ENCODE peak calls at places on chromosome 20, in four cellular contexts. I is HCT116, U is transverse colon, C is breast epithelium. J is an unnamed sample.

GRCh38 chr20:41983159-41983558 is 365.0 kb upstream of the CHD6 start:
- DNase-seq in C (no peak), I (no peak), U (no peak), J (no peak)

GRCh38 chr20:32562495-32562911 is 22.6 kb downstream of the NOL4L start:
- DNase-seq in U (no peak), C (no peak), I (no peak), J (no peak)

GRCh38 chr20:56158489-56158888 is 90.0 kb upstream of the MC3R start:
- DNase-seq in C (no peak), I (no peak), U (no peak), J (no peak)

GRCh38 chr20:15673206-15673605 is 900.0 kb downstream of the KIF16B start:
- DNase-seq in U (no peak), I (no peak), C (no peak), J (no peak)

GRCh38 chr20:10793741-10794140 is 119.9 kb upstream of the JAG1 start:
- DNase-seq in U (no peak), C (no peak), I (no peak), J (no peak)

GRCh38 chr20:33606114-33606771 is 55.9 kb upstream of the C20orf144 start:
- DNase-seq in I (no peak), C (no peak), U (no peak), J (no peak)

GRCh38 chr20:23415958-23416583 is 5.2 kb downstream of the NAPB start:
- DNase-seq in I (no peak), C (no peak), U (no peak), J (no peak)

GRCh38 chr20:42190084-42190483 is 571.9 kb upstream of the CHD6 start:
- DNase-seq in I (no peak), U (no peak), C (no peak), J (no peak)

GRCh38 chr20:23156170-23156841 is 70.2 kb upstream of the CD93 start:
- DNase-seq in I (peak), C (no peak), U (peak), J (no peak)

GRCh38 chr20:57632286-57632685 is 12.1 kb upstream of the ZBP1 start:
- DNase-seq in U (no peak), I (no peak), C (no peak), J (no peak)

GRCh38 chr20:57638173-57638894 is 18.1 kb upstream of the ZBP1 start:
- DNase-seq in I (no peak), C (no peak), U (no peak), J (no peak)

GRCh38 chr20:57638895-57639236 is 18.6 kb upstream of the ZBP1 start:
- DNase-seq in I (no peak), U (no peak), C (no peak), J (no peak)

GRCh38 chr20:57629976-57630525 is 9.8 kb upstream of the ZBP1 start:
- DNase-seq in I (no peak), U (no peak), C (no peak), J (no peak)

DNA sequence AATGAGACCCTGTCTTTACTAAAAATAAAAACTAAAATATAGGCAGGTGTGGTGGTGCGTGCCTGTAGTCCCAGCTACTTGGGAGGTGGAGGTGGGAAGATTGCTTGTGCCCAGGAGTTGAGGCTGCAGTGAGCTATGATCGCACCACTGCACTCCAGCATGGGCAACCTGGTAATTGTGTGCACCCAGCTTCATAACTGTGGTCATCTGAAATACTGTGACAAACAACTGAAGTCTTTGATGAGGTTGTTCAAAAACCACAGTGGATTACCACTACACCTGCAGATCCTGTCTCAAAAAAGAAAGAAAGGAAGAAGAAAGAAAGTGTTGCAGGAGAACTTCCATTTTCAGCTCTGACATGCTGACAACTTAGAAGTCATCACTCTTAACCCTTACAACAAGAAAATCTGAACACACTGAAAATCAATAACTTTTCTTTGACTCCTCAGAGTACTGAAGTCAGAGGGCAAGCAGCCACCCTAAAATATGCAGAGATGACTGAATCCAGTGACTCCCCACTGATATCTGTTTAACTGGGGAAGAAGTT is 13.8 kb upstream of the ZBP1 start:
- DNase-seq in C (no peak), I (no peak), U (no peak), J (no peak)
- TF ChIP-seq CTCF in C (no peak), I (no peak), U (no peak), J (no peak)

GRCh38 chr20:17961600-17961965 is 7.0 kb downstream of the SNX5 start:
- DNase-seq in I (no peak), U (no peak), C (no peak), J (no peak)
- H3K27ac ChIP-seq in I (no peak), U (peak), C (peak), J (peak)

DNA sequence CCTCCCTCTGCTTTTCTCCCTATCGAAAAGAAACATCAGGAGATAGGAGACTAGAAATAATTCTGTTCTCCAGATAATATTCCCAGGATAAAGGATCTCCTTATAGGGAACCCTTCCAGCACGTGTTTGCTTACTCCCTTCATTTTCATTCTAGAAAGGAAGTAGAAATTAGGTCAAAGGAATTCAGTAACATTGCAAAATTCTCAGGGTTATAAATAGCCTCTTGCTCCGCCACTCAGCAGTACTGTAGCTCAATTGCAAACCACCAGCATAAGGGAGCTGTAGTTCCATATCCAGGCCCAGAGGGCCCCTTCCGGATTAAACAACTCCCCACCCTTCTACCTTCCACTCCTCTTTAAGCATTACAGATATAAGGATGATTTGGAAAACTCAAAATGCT is 6.2 kb downstream of the ELMO2 start:
- DNase-seq in U (no peak), C (no peak), I (no peak), J (peak)
- TF ChIP-seq POLR2A in U (no peak), C (no peak), I (no peak), J (peak)

GRCh38 chr20:46057856-46058655 is 29.0 kb downstream of the SLC12A5 start:
- DNase-seq in I (no peak), C (no peak), U (peak), J (peak)
- TF ChIP-seq CTCF in I (no peak), C (no peak), U (peak), J (no peak)

GRCh38 chr20:25046181-25046641 is 11.7 kb downstream of the ACSS1 start:
- DNase-seq in I (no peak), U (peak), C (no peak), J (peak)
- H3K27ac ChIP-seq in I (no peak), U (no peak), C (no peak), J (peak)

GRCh38 chr20:38155811-38156210 is 9.3 kb downstream of the TGM2 start:
- DNase-seq in C (no peak), I (no peak), U (no peak), J (no peak)

GRCh38 chr20:38153011-38153329 is 12.1 kb downstream of the TGM2 start:
- DNase-seq in I (no peak), C (no peak), U (no peak), J (no peak)

GRCh38 chr20:38152175-38153010 is 12.7 kb downstream of the TGM2 start:
- DNase-seq in U (peak), C (no peak), I (no peak), J (peak)

GRCh38 chr20:38151455-38151854 is 13.6 kb downstream of the TGM2 start:
- DNase-seq in U (no peak), C (no peak), I (no peak), J (no peak)

DNA sequence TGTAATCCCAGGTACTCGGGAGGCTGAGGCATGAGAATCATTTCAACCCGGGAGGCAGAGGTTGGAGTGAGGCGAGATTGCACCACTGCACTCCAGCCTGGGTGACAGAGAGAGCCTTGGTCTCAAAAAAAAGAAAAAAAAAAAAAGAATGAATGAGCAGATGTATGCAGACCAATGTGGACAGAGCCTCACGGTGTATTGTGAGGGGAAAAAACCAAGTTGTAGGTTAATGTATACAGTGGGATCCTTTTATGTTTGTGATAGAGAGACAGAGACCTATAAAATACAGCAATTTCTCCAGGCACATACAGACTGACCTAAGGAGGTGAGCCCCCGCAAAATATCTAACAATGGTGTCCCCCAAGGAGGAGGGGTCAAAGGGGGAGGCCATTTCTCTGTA is 11.7 kb downstream of the TGM2 start:
- DNase-seq in C (no peak), U (no peak), I (no peak), J (no peak)
- TF ChIP-seq POLR2A in C (no peak), U (no peak), I (no peak), J (no peak)

GRCh38 chr20:6120491-6120988 is 2.3 kb downstream of the FERMT1 start:
- DNase-seq in U (no peak), C (no peak), I (no peak), J (no peak)

GRCh38 chr20:6123650-6124014 is 802 bp upstream of the FERMT1 start:
- DNase-seq in U (no peak), C (no peak), I (no peak), J (no peak)

GRCh38 chr20:6121504-6121903 is 1.3 kb downstream of the FERMT1 start:
- DNase-seq in U (no peak), C (no peak), I (no peak), J (no peak)

GRCh38 chr20:6122111-6122872 is 538 bp downstream of the FERMT1 start:
- DNase-seq in C (no peak), I (no peak), U (peak), J (no peak)

DNA sequence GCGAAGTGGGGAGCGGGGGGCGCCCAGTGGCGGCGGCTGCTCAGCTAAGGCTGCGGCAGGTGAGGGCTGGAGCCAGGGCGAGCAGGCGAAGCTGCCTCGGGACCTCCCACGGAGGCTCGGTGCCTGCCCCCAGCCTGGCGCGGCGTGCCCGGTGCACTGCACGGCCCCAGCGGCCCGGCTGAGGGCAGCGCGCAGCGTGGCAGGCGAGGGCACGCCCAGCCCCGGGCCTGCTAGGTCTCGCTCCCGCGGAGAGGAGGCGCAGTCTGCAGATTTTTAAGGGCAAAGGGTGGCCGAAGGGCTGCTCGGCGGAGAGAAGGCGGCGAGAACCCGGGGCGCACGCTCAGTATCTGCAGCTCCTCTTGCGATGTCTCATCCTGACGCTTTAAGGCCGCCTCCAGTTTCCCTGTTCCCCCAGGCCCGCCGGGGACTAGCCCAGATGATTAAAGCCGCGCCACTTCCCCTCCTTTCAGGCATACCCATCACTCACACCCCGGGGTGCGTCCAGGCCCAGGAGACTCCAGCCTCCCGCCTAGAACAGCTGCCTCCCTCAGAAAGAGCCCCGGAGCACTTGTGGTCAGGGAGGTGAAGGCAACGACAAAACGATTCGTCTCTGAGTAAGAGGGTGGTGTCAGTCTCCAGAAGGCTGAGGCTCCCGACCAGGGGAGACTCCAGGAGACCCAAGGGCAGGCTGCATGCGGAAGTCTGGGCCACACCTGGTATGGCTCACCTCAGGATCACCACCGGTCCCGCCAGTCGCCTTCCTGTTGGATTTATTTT is at the start of gene FERMT1:
- DNase-seq in U (peak), C (peak), I (peak), J (no peak)
- TF ChIP-seq CTCF in U (peak), C (no peak), I (no peak), J (no peak)

GRCh38 chr20:19881080-19881840 is 123.2 kb downstream of the RIN2 start:
- DNase-seq in C (no peak), I (no peak), U (no peak), J (no peak)
- H3K27ac ChIP-seq in C (peak), I (no peak), U (peak), J (no peak)